ENCODE peak calls at places on chromosome 17, in seven cellular contexts. Y is activated T-cell treated with anti-CD3 and anti-CD28 coated beads for 1 hour; W is fibroblast of mammary gland; K is anterior cingulate cortex; Q is activated CD4-positive, alpha-beta T cell treated with anti-CD3 and anti-CD28 coated beads, Interleukin-2, amount 50 U/mL, for 48 hours; J is substantia nigra; X is naive B cell. A is an unnamed sample.
A peak's percentile ranks its signal among the peaks of the same experiment; 100 is the strongest.

GRCh38 chr17:79192503-79193500 is 118.2 kb downstream of the ENGASE start:
- DNase-seq in Y (no peak), W (peak; percentile 12), K (no peak), Q (peak; percentile 18), J (no peak), X (no peak), A (no peak)

GRCh38 chr17:1647802-1648581 is 1.7 kb downstream of the RILP start:
- DNase-seq in Y (no peak), W (no peak), K (no peak), Q (no peak), J (peak; percentile 59), X (no peak), A (peak; percentile 51)

GRCh38 chr17:59361916-59362810 is 30.7 kb downstream of the YPEL2 start:
- DNase-seq in Y (no peak), W (peak; percentile 96), K (peak; percentile 38), Q (no peak), J (no peak), X (peak; percentile 53), A (peak; percentile 36)

GRCh38 chr17:47324224-47325020 is 667 bp downstream of the EFCAB13 start:
- DNase-seq in Y (peak; percentile 27), W (peak; percentile 52), K (no peak), Q (peak; percentile 49), J (peak; percentile 21), X (peak; percentile 87), A (peak; percentile 81)

GRCh38 chr17:34071891-34072420 is 183.1 kb upstream of the CCL2 start:
- DNase-seq in Y (no peak), W (no peak), K (no peak), Q (no peak), J (no peak), X (no peak), A (no peak)

GRCh38 chr17:74827800-74828199 is 31.9 kb downstream of the GRIN2C start:
- DNase-seq in Y (no peak), W (no peak), K (no peak), Q (no peak), J (no peak), X (no peak), A (no peak)

GRCh38 chr17:17497065-17497844 is 1.1 kb upstream of the RASD1 start:
- DNase-seq in Y (no peak), W (no peak), K (no peak), Q (no peak), J (no peak), X (no peak), A (no peak)

GRCh38 chr17:79651266-79651665 is 40.4 kb upstream of the RBFOX3 start:
- DNase-seq in Y (no peak), W (no peak), K (no peak), Q (no peak), J (no peak), X (no peak), A (no peak)

GRCh38 chr17:68601565-68602266 is 549 bp upstream of the FAM20A start:
- DNase-seq in Y (no peak), W (no peak), K (no peak), Q (no peak), J (no peak), X (no peak), A (no peak)

GRCh38 chr17:48055531-48056245 is 7.5 kb downstream of the NFE2L1 start:
- DNase-seq in Y (no peak), W (no peak), K (no peak), Q (peak; percentile 58), J (no peak), X (no peak), A (no peak)

GRCh38 chr17:11492511-11492910 is 105.8 kb upstream of the DNAH9 start:
- DNase-seq in Y (no peak), W (no peak), K (no peak), Q (no peak), J (no peak), X (no peak), A (no peak)

GRCh38 chr17:19387921-19388521 is 1.0 kb upstream of the MFAP4 start:
- DNase-seq in Y (no peak), W (peak; percentile 86), K (no peak), Q (no peak), J (no peak), X (no peak), A (no peak)

GRCh38 chr17:62625870-62626200 is 1.6 kb upstream of the MRC2 start:
- DNase-seq in Y (no peak), W (no peak), K (no peak), Q (no peak), J (no peak), X (no peak), A (no peak)

GRCh38 chr17:74798239-74798707 is 22.1 kb upstream of the NAT9 start:
- DNase-seq in Y (no peak), W (peak; percentile 18), K (no peak), Q (no peak), J (no peak), X (no peak), A (no peak)

GRCh38 chr17:52376137-52376536 is 217.6 kb upstream of the CA10 start:
- DNase-seq in Y (no peak), W (no peak), K (no peak), Q (no peak), J (no peak), X (no peak), A (no peak)

GRCh38 chr17:65154770-65155589 is 17.8 kb downstream of the RGS9 start:
- DNase-seq in Y (no peak), W (peak; percentile 58), K (no peak), Q (no peak), J (no peak), X (peak; percentile 12), A (no peak)

GRCh38 chr17:2383628-2384167 is 17.2 kb downstream of the MNT start:
- DNase-seq in Y (no peak), W (no peak), K (no peak), Q (no peak), J (no peak), X (no peak), A (no peak)

GRCh38 chr17:77649717-77650211 is 308.7 kb upstream of the TNRC6C start:
- DNase-seq in Y (no peak), W (peak; percentile 42), K (no peak), Q (no peak), J (no peak), X (no peak), A (no peak)

GRCh38 chr17:3531266-3532101 is 26.1 kb downstream of the TRPV3 start:
- DNase-seq in Y (no peak), W (no peak), K (peak; percentile 89), Q (no peak), J (peak; percentile 93), X (no peak), A (no peak)

GRCh38 chr17:48873212-48873611 is 19.4 kb upstream of the ATP5MC1 start:
- DNase-seq in Y (no peak), W (no peak), K (no peak), Q (no peak), J (no peak), X (no peak), A (no peak)

GRCh38 chr17:59435238-59435637 is 103.8 kb downstream of the YPEL2 start:
- DNase-seq in Y (no peak), W (peak; percentile 90), K (no peak), Q (no peak), J (no peak), X (no peak), A (no peak)

GRCh38 chr17:76238847-76239537 is 1.3 kb downstream of the RNF157 start:
- DNase-seq in Y (no peak), W (no peak), K (no peak), Q (no peak), J (no peak), X (no peak), A (no peak)

GRCh38 chr17:79750650-79751545 is 20.2 kb downstream of the ENPP7 start:
- DNase-seq in Y (no peak), W (no peak), K (no peak), Q (no peak), J (no peak), X (no peak), A (no peak)

GRCh38 chr17:66296289-66296725 is 6.1 kb upstream of the PRKCA start:
- DNase-seq in Y (no peak), W (no peak), K (no peak), Q (no peak), J (no peak), X (no peak), A (no peak)

GRCh38 chr17:81189670-81190530 is 23.9 kb upstream of the AATK start:
- DNase-seq in Y (no peak), W (no peak), K (no peak), Q (no peak), J (no peak), X (no peak), A (no peak)

GRCh38 chr17:77644981-77645380 is 313.5 kb upstream of the TNRC6C start:
- DNase-seq in Y (peak; percentile 40), W (no peak), K (no peak), Q (peak; percentile 41), J (no peak), X (no peak), A (no peak)

GRCh38 chr17:50219345-50219744 is 17.9 kb upstream of the COL1A1 start:
- DNase-seq in Y (no peak), W (peak; percentile 90), K (no peak), Q (no peak), J (no peak), X (no peak), A (no peak)

GRCh38 chr17:2996208-2996855 is 67.1 kb downstream of the OR1D5 start:
- DNase-seq in Y (no peak), W (peak; percentile 59), K (no peak), Q (no peak), J (no peak), X (no peak), A (no peak)

GRCh38 chr17:38428150-38428642 is at the start of gene ARHGAP23:
- DNase-seq in Y (peak; percentile 20), W (peak; percentile 52), K (peak; percentile 85), Q (peak; percentile 34), J (peak; percentile 74), X (peak; percentile 29), A (no peak)

GRCh38 chr17:62627219-62627903 is at the start of gene MRC2:
- DNase-seq in Y (no peak), W (peak; percentile 85), K (peak; percentile 64), Q (peak; percentile 71), J (peak; percentile 15), X (no peak), A (peak; percentile 24)

GRCh38 chr17:48261297-48261880 is 153.8 kb downstream of the SNX11 start:
- DNase-seq in Y (no peak), W (peak; percentile 28), K (no peak), Q (no peak), J (no peak), X (no peak), A (peak; percentile 79)

GRCh38 chr17:2034157-2034556 is 4.2 kb downstream of the DPH1 start:
- DNase-seq in Y (no peak), W (peak; percentile 65), K (no peak), Q (no peak), J (no peak), X (no peak), A (no peak)

A was measured in NCI-H146.